ENCODE peak calls at places on chromosomes 6 and 20, in six cellular contexts. S is H1, V is mesendoderm, M is neuronal stem cell, K is IMR-90, Y is H9. H is an unnamed sample.

GRCh38 chr20:17960927-17961599 is 7.5 kb downstream of the SNX5 start:
- DNase-seq in S (no peak), V (no peak), M (no peak), K (peak; percentile 66), Y (no peak), H (peak; percentile 37)

GRCh38 chr6:113432729-113433505 is 424.2 kb upstream of the MARCKS start:
- DNase-seq in S (no peak), V (no peak), M (no peak), K (peak; percentile 41), Y (no peak), H (no peak)

GRCh38 chr6:72911463-72912153 is 289.7 kb downstream of the KCNQ5 start:
- DNase-seq in S (no peak), V (no peak), M (no peak), K (peak; percentile 50), Y (no peak), H (no peak)

GRCh38 chr6:90233994-90234393 is 62.6 kb downstream of the BACH2 start:
- DNase-seq in S (no peak), V (no peak), M (no peak), K (no peak), Y (no peak), H (no peak)

GRCh38 chr6:23002044-23002619 is 432.8 kb downstream of the HDGFL1 start:
- DNase-seq in S (peak; percentile 27), V (peak; percentile 75), M (no peak), K (no peak), Y (peak; percentile 49), H (no peak)

GRCh38 chr20:3820048-3820900 is at the start of gene AP5S1:
- DNase-seq in S (peak; percentile 89), V (peak; percentile 99), M (peak; percentile 96), K (peak; percentile 96), Y (peak; percentile 98), H (peak; percentile 97)

GRCh38 chr6:35035481-35036030 is 105.6 kb downstream of the TCP11 start:
- DNase-seq in S (no peak), V (no peak), M (no peak), K (no peak), Y (no peak), H (no peak)

GRCh38 chr6:30145818-30146217 is 9.9 kb downstream of the TRIM40 start:
- DNase-seq in S (no peak), V (no peak), M (no peak), K (no peak), Y (no peak), H (no peak)

GRCh38 chr6:146803601-146804000 is 204.8 kb downstream of the ADGB start:
- DNase-seq in S (no peak), V (no peak), M (no peak), K (no peak), Y (no peak), H (no peak)

GRCh38 chr6:133889557-133890301 is 816 bp downstream of the TCF21 start:
- DNase-seq in S (no peak), V (peak; percentile 63), M (peak; percentile 48), K (peak; percentile 73), Y (peak; percentile 65), H (peak; percentile 74)

GRCh38 chr6:69019832-69020231 is 384.8 kb downstream of the ADGRB3 start:
- DNase-seq in S (no peak), V (peak; percentile 34), M (no peak), K (peak; percentile 20), Y (no peak), H (peak; percentile 44)

GRCh38 chr6:167403427-167403826 is 78.5 kb downstream of the TTLL2 start:
- DNase-seq in S (no peak), V (no peak), M (no peak), K (no peak), Y (no peak), H (no peak)

GRCh38 chr6:87277123-87277522 is 45.3 kb upstream of the SMIM8 start:
- DNase-seq in S (no peak), V (no peak), M (no peak), K (peak; percentile 15), Y (no peak), H (peak; percentile 22)

GRCh38 chr6:11810039-11810541 is 31.5 kb upstream of the ADTRP start:
- DNase-seq in S (no peak), V (no peak), M (no peak), K (peak; percentile 79), Y (no peak), H (peak; percentile 78)

GRCh38 chr20:52426856-52427255 is 235.3 kb upstream of the ZFP64 start:
- DNase-seq in S (no peak), V (peak; percentile 16), M (no peak), K (no peak), Y (no peak), H (no peak)

GRCh38 chr6:42254505-42254904 is 36.8 kb upstream of the MRPS10 start:
- DNase-seq in S (no peak), V (no peak), M (no peak), K (no peak), Y (no peak), H (no peak)
- H3K23ac ChIP-seq in S (no peak overlapping the region), V (no peak overlapping the region), M (no peak overlapping the region), K (no peak overlapping the region), Y (no peak overlapping the region), H (no peak overlapping the region)

DNA sequence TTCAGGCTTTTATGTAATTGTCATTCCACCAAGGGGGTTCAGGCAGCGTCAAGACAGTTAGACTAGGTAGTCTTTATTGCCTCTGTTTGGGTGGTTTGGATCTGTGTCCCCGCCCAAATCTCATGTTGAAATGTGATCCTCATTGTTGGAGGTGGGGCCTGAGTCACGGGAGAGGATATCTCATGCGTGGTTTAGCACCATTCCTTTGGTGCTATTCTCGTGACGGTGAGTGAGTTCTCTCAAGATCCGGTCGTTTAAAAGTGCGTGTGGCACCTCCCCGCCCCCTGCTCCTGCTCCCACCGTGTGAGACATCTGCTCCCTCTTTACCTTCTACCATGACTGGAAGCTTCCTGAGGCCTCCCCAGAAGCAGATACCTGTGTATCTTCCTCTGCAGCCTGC is 51.3 kb upstream of the FOXC1 start:
- DNase-seq in S (no peak), V (peak; percentile 39), M (no peak), K (no peak), Y (no peak), H (no peak)
- H2BK15ac ChIP-seq in S (no peak overlapping the region), V (no peak overlapping the region), M (no peak overlapping the region), K (no peak overlapping the region), Y (no peak overlapping the region), H (no peak overlapping the region)

GRCh38 chr6:156954781-156955180 is 177.6 kb downstream of the ARID1B start:
- DNase-seq in S (no peak), V (no peak), M (no peak), K (no peak), Y (no peak), H (no peak)
- H3K23ac ChIP-seq in S (no peak overlapping the region), V (no peak overlapping the region), M (peak overlapping the region; percentile 80), K (peak overlapping the region; percentile 70), Y (no peak overlapping the region), H (no peak overlapping the region)

GRCh38 chr20:38426498-38426897 is 8.6 kb downstream of the SNHG17 start:
- DNase-seq in S (no peak), V (no peak), M (no peak), K (no peak), Y (no peak), H (no peak)

GRCh38 chr20:38427655-38428023 is 7.5 kb downstream of the SNHG17 start:
- DNase-seq in S (no peak), V (no peak), M (no peak), K (no peak), Y (no peak), H (no peak)

GRCh38 chr20:38430679-38431325 is 4.3 kb downstream of the SNHG17 start:
- DNase-seq in S (no peak), V (no peak), M (no peak), K (peak; percentile 21), Y (no peak), H (no peak)

GRCh38 chr20:38429301-38429700 is 5.8 kb downstream of the SNHG17 start:
- DNase-seq in S (no peak), V (no peak), M (no peak), K (no peak), Y (no peak), H (no peak)

GRCh38 chr20:38428800-38429199 is 6.3 kb downstream of the SNHG17 start:
- DNase-seq in S (no peak), V (no peak), M (no peak), K (no peak), Y (no peak), H (no peak)
- H2BK15ac ChIP-seq in S (no peak overlapping the region), V (no peak overlapping the region), M (no peak overlapping the region), K (no peak overlapping the region), Y (no peak overlapping the region), H (no peak overlapping the region)

GRCh38 chr6:2166717-2167116 is 78.7 kb downstream of the GMDS start:
- DNase-seq in S (no peak), V (peak; percentile 50), M (no peak), K (peak; percentile 43), Y (no peak), H (no peak)
- H3K23ac ChIP-seq in S (no peak overlapping the region), V (no peak overlapping the region), M (no peak overlapping the region), K (no peak overlapping the region), Y (no peak overlapping the region), H (no peak overlapping the region)

GRCh38 chr20:24672886-24673677 is 203.7 kb downstream of the SYNDIG1 start:
- DNase-seq in S (no peak), V (peak; percentile 77), M (no peak), K (peak; percentile 97), Y (no peak), H (peak; percentile 91)
- H2BK15ac ChIP-seq in S (no peak overlapping the region), V (no peak overlapping the region), M (no peak overlapping the region), K (peak overlapping the region; percentile 95), Y (no peak overlapping the region), H (peak overlapping the region; percentile 41)

H was measured in mesenchymal stem cell.